ENCODE peak calls at places on chromosomes 2 and 18, in eight cellular contexts. One of them, this sample, is unnamed.

GRCh38 chr2:40448476-40449079 is 3.3 kb downstream of the SLC8A1 start:
- DNase-seq in ovary: no peak
- DNase-seq in stomach: no peak
- DNase-seq in HCT116: peak
- DNase-seq in prostate gland: no peak
- DNase-seq in endothelial cell of umbilical vein: peak
- DNase-seq in spleen: no peak
- DNase-seq in suprapubic skin: no peak
- DNase-seq in this sample: no peak

GRCh38 chr2:206328979-206329378 is 54.5 kb downstream of the ZDBF2 start:
- DNase-seq in prostate gland: no peak
- DNase-seq in HCT116: no peak
- DNase-seq in stomach: no peak
- DNase-seq in endothelial cell of umbilical vein: no peak
- DNase-seq in ovary: no peak
- DNase-seq in spleen: no peak
- DNase-seq in suprapubic skin: no peak
- DNase-seq in this sample: no peak

GRCh38 chr2:172102858-172103359 is at the start of gene DLX2:
- DNase-seq in stomach: peak
- DNase-seq in suprapubic skin: no peak
- DNase-seq in spleen: peak
- DNase-seq in prostate gland: peak
- DNase-seq in endothelial cell of umbilical vein: peak
- DNase-seq in ovary: peak
- DNase-seq in HCT116: peak
- DNase-seq in this sample: peak

GRCh38 chr18:8911408-8912340 is 190.8 kb upstream of the NDUFV2 start:
- DNase-seq in suprapubic skin: no peak
- DNase-seq in spleen: no peak
- DNase-seq in prostate gland: no peak
- DNase-seq in stomach: no peak
- DNase-seq in endothelial cell of umbilical vein: no peak
- DNase-seq in ovary: no peak
- DNase-seq in HCT116: no peak
- DNase-seq in this sample: no peak

GRCh38 chr2:143229952-143230351 is 100.7 kb downstream of the ARHGAP15 start:
- DNase-seq in spleen: no peak
- DNase-seq in endothelial cell of umbilical vein: no peak
- DNase-seq in stomach: no peak
- DNase-seq in ovary: no peak
- DNase-seq in suprapubic skin: no peak
- DNase-seq in HCT116: no peak
- DNase-seq in prostate gland: no peak
- DNase-seq in this sample: no peak

GRCh38 chr2:237045449-237045848 is 40.2 kb upstream of the COPS8 start:
- DNase-seq in stomach: no peak
- DNase-seq in spleen: no peak
- DNase-seq in prostate gland: no peak
- DNase-seq in HCT116: no peak
- DNase-seq in suprapubic skin: no peak
- DNase-seq in endothelial cell of umbilical vein: no peak
- DNase-seq in ovary: no peak
- DNase-seq in this sample: no peak

GRCh38 chr2:86786001-86786536 is 4.6 kb downstream of the CD8A start:
- DNase-seq in ovary: no peak
- DNase-seq in stomach: no peak
- DNase-seq in HCT116: no peak
- DNase-seq in spleen: no peak
- DNase-seq in prostate gland: no peak
- DNase-seq in suprapubic skin: no peak
- DNase-seq in endothelial cell of umbilical vein: no peak
- DNase-seq in this sample: no peak

GRCh38 chr2:230640540-230641011 is 72.1 kb upstream of the CAB39 start:
- DNase-seq in spleen: no peak
- DNase-seq in HCT116: no peak
- DNase-seq in stomach: no peak
- DNase-seq in suprapubic skin: no peak
- DNase-seq in ovary: no peak
- DNase-seq in prostate gland: no peak
- DNase-seq in endothelial cell of umbilical vein: no peak
- DNase-seq in this sample: no peak

DNA sequence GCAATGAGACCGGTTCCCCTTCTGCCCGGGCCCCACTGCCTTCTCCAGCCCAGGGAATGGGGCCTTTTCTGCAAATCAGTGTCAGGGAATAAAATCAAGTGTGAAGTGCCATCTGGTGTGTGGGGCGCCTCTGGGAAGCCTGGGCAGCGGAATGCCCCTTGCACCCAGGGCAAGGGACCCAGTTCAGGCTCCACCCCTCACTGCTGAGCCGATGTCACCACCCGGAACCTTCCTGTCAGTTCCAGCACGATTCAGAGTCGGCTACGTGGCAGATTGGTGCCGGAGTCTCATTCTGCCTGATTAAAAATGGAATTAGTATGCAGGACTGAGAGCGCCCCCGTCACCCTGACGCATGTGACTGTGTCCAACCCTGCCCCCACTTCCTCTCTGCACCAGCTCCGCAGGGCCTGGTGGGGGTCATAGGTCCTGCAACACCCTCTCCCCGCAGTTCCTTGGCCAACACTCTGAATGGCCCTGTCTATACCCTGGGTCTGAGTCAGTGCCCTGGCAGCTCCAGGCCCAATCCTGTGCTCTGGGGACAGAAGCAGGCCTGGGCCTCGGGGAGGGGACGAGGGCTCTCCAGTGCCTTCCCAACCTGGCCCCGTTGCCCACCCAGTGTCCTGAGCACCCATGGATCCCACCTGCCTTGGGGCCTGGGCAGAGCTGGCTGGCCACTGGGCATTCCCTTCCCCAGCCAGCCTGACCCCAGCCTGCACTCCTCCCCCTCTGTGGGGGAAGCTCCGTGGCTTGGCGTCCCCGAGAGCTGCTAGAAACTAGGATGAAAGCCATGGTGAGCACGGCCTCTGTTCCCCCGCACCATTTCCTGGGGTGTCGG is 8.1 kb upstream of the ALPI start:
- DNase-seq in prostate gland: no peak
- DNase-seq in suprapubic skin: peak
- DNase-seq in spleen: no peak
- DNase-seq in stomach: no peak
- DNase-seq in HCT116: no peak
- DNase-seq in endothelial cell of umbilical vein: no peak
- DNase-seq in ovary: no peak
- DNase-seq in this sample: no peak
- TF ChIP-seq POLR2A in prostate gland: no peak
- TF ChIP-seq POLR2A in suprapubic skin: no peak
- TF ChIP-seq POLR2A in spleen: no peak
- TF ChIP-seq POLR2A in stomach: no peak
- TF ChIP-seq POLR2A in HCT116: no peak
- TF ChIP-seq POLR2A in endothelial cell of umbilical vein: no peak
- TF ChIP-seq POLR2A in ovary: no peak
- TF ChIP-seq POLR2A in this sample: no peak

GRCh38 chr2:147846382-147847081 is 1.7 kb downstream of the ACVR2A start:
- DNase-seq in ovary: no peak
- DNase-seq in endothelial cell of umbilical vein: peak
- DNase-seq in stomach: no peak
- DNase-seq in HCT116: no peak
- DNase-seq in spleen: no peak
- DNase-seq in prostate gland: peak
- DNase-seq in suprapubic skin: no peak
- DNase-seq in this sample: no peak

GRCh38 chr2:147844691-147845607 is at the start of gene ACVR2A:
- DNase-seq in endothelial cell of umbilical vein: peak
- DNase-seq in spleen: peak
- DNase-seq in suprapubic skin: no peak
- DNase-seq in HCT116: no peak
- DNase-seq in ovary: peak
- DNase-seq in prostate gland: peak
- DNase-seq in stomach: peak
- DNase-seq in this sample: peak

GRCh38 chr2:147845608-147846002 is 776 bp downstream of the ACVR2A start:
- DNase-seq in ovary: no peak
- DNase-seq in endothelial cell of umbilical vein: peak
- DNase-seq in spleen: no peak
- DNase-seq in prostate gland: peak
- DNase-seq in HCT116: no peak
- DNase-seq in stomach: no peak
- DNase-seq in suprapubic skin: no peak
- DNase-seq in this sample: no peak

GRCh38 chr2:147843421-147843863 is 1.4 kb upstream of the ACVR2A start:
- DNase-seq in HCT116: no peak
- DNase-seq in stomach: no peak
- DNase-seq in endothelial cell of umbilical vein: no peak
- DNase-seq in ovary: no peak
- DNase-seq in prostate gland: no peak
- DNase-seq in suprapubic skin: no peak
- DNase-seq in spleen: no peak
- DNase-seq in this sample: no peak

GRCh38 chr2:147843864-147844690 is 752 bp upstream of the ACVR2A start:
- DNase-seq in ovary: peak
- DNase-seq in spleen: peak
- DNase-seq in suprapubic skin: peak
- DNase-seq in HCT116: peak
- DNase-seq in stomach: peak
- DNase-seq in prostate gland: peak
- DNase-seq in endothelial cell of umbilical vein: peak
- DNase-seq in this sample: peak
- TF ChIP-seq POLR2A in ovary: peak
- TF ChIP-seq POLR2A in spleen: peak
- TF ChIP-seq POLR2A in suprapubic skin: no peak
- TF ChIP-seq POLR2A in HCT116: no peak
- TF ChIP-seq POLR2A in stomach: no peak
- TF ChIP-seq POLR2A in prostate gland: peak
- TF ChIP-seq POLR2A in endothelial cell of umbilical vein: no peak
- TF ChIP-seq POLR2A in this sample: no peak

DNA sequence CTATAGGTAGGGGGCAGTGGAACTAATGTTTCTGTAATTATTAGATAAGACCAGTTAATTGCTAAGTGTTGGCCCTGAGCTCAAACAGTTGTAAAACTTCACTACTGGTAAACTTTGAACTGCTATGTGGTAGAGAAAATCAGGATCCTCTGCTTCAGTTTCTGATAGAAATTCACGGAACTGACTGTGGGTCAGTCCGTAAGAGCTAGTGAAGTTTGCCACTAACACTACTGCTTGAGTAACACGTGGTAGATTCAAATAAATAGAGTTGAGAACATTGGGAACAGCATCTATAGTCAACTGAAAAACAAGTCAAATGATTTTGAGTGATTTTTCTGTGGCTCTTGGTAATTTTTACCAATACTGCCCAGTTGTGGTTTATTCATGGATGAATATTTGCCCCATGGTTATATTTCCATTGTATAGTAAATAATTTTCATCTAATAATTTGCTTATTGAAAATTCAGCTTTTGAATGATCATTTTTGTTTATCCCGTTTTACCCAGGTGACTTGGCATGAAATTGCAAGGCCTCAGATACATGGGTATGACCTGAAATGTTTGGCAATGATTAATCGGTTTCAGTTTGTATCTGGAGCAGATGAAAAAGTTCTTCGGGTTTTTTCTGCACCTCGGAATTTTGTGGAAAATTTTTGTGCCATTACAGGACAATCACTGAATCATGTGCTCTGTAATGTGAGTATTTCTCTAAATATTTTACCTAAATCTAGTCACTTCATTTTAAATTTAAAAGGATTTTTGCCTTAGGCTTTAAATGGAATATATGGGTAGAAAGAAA is 26.5 kb downstream of the ELP2 start:
- DNase-seq in stomach: no peak
- DNase-seq in HCT116: no peak
- DNase-seq in prostate gland: no peak
- DNase-seq in ovary: no peak
- DNase-seq in suprapubic skin: no peak
- DNase-seq in spleen: no peak
- DNase-seq in endothelial cell of umbilical vein: no peak
- DNase-seq in this sample: no peak
- TF ChIP-seq POLR2A in stomach: no peak
- TF ChIP-seq POLR2A in HCT116: no peak
- TF ChIP-seq POLR2A in prostate gland: no peak
- TF ChIP-seq POLR2A in ovary: no peak
- TF ChIP-seq POLR2A in suprapubic skin: no peak
- TF ChIP-seq POLR2A in spleen: no peak
- TF ChIP-seq POLR2A in endothelial cell of umbilical vein: no peak
- TF ChIP-seq POLR2A in this sample: no peak

DNA sequence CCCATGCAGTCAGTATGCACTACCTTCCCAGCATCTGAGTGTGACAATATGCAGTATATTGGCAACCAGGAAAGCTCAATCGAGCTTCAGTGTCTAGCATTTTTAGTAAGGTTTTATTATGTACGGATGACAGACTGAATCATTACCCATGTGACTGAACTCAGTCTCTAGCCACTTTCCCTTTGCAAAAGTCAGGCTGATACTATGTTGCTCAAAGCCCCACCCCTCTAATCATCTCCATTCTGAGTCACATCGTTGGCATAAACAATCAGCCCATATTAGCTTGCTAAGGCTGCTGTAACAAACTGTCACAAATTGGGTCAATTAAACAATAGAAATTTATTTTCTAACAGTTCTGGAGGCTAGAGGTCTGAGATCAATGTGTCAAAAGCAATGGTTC is 25.8 kb upstream of the SRD5A2 start:
- DNase-seq in prostate gland: no peak
- DNase-seq in spleen: no peak
- DNase-seq in HCT116: no peak
- DNase-seq in endothelial cell of umbilical vein: no peak
- DNase-seq in stomach: no peak
- DNase-seq in suprapubic skin: no peak
- DNase-seq in ovary: no peak
- DNase-seq in this sample: no peak
- TF ChIP-seq POLR2A in prostate gland: no peak
- TF ChIP-seq POLR2A in spleen: no peak
- TF ChIP-seq POLR2A in HCT116: no peak
- TF ChIP-seq POLR2A in endothelial cell of umbilical vein: no peak
- TF ChIP-seq POLR2A in stomach: no peak
- TF ChIP-seq POLR2A in suprapubic skin: no peak
- TF ChIP-seq POLR2A in ovary: no peak
- TF ChIP-seq POLR2A in this sample: no peak

GRCh38 chr18:35972197-35973000 is at the start of gene RMP24:
- DNase-seq in prostate gland: peak
- DNase-seq in ovary: peak
- DNase-seq in stomach: peak
- DNase-seq in endothelial cell of umbilical vein: peak
- DNase-seq in HCT116: peak
- DNase-seq in suprapubic skin: peak
- DNase-seq in spleen: peak
- DNase-seq in this sample: peak
- TF ChIP-seq POLR2A in prostate gland: peak
- TF ChIP-seq POLR2A in ovary: peak
- TF ChIP-seq POLR2A in stomach: no peak
- TF ChIP-seq POLR2A in endothelial cell of umbilical vein: peak
- TF ChIP-seq POLR2A in HCT116: peak
- TF ChIP-seq POLR2A in suprapubic skin: no peak
- TF ChIP-seq POLR2A in spleen: peak
- TF ChIP-seq POLR2A in this sample: peak

This sample was measured in erythroblast.